ENCODE peak calls at places on chromosomes 12 and 14, in nine cellular contexts. B, L, I, H, E, W, C, Z and Q are unnamed samples.

GRCh38 chr12:71014180-71014785 is 93.7 kb upstream of the PTPRR start:
- DNase-seq in B (peak), I (peak), E (peak), Z (no peak), H (peak), C (no peak), W (no peak), L (no peak), Q (no peak)

GRCh38 chr12:85076688-85077430 is 40.7 kb downstream of the LRRIQ1 start:
- DNase-seq in E (peak), B (peak), Z (no peak), L (no peak), H (peak), I (peak), C (peak), W (peak), Q (no peak)

GRCh38 chr12:11719678-11720099 is 70.2 kb downstream of the ETV6 start:
- DNase-seq in W (no peak), L (no peak), C (peak), B (no peak), E (peak), I (no peak), H (no peak), Z (no peak), Q (peak)

GRCh38 chr14:82642425-82642824 is 1108.8 kb upstream of the SEL1L start:
- DNase-seq in I (no peak), E (no peak), L (no peak), C (no peak), W (peak), B (peak), Z (no peak), H (peak), Q (no peak)

GRCh38 chr12:77685112-77685511 is 145.6 kb upstream of the NAV3 start:
- DNase-seq in C (peak), I (peak), W (peak), L (peak), H (peak), E (peak), Z (no peak), B (peak), Q (no peak)

GRCh38 chr12:22284871-22285270 is 49.6 kb downstream of the ST8SIA1 start:
- DNase-seq in L (no peak), E (no peak), C (no peak), H (no peak), W (no peak), Z (no peak), B (no peak), I (no peak), Q (no peak)

GRCh38 chr14:33943081-33943480 is 7.8 kb downstream of the EGLN3 start:
- DNase-seq in L (no peak), I (peak), H (no peak), W (peak), E (no peak), C (no peak), B (peak), Z (no peak), Q (no peak)

GRCh38 chr14:85532570-85532969 is 2.6 kb downstream of the FLRT2 start:
- DNase-seq in E (no peak), L (no peak), B (no peak), Z (no peak), W (no peak), I (no peak), H (no peak), C (no peak), Q (no peak)

GRCh38 chr14:56099081-56099797 is 19.0 kb upstream of the PELI2 start:
- DNase-seq in W (no peak), C (no peak), L (no peak), E (no peak), Z (no peak), H (no peak), B (no peak), I (no peak), Q (no peak)

GRCh38 chr12:93778306-93778705 is 101.1 kb downstream of the CRADD start:
- DNase-seq in I (no peak), C (no peak), L (no peak), H (peak), W (no peak), B (no peak), E (no peak), Z (no peak), Q (no peak)

GRCh38 chr14:99986416-99986815 is 78.8 kb upstream of the EVL start:
- DNase-seq in C (no peak), I (no peak), W (no peak), E (no peak), H (peak), B (no peak), L (no peak), Z (no peak), Q (no peak)

GRCh38 chr12:7433276-7433822 is 10.6 kb downstream of the CD163L1 start:
- DNase-seq in I (no peak), L (no peak), H (no peak), C (no peak), Z (no peak), E (peak), B (peak), W (no peak), Q (no peak)

GRCh38 chr14:54822685-54823084 is 79.9 kb downstream of the GCH1 start:
- DNase-seq in Z (no peak), B (no peak), H (no peak), E (no peak), L (no peak), W (no peak), I (no peak), C (no peak), Q (no peak)

GRCh38 chr12:51591020-51591901 is at the start of gene SCN8A:
- DNase-seq in E (no peak), W (no peak), B (peak), Z (peak), L (peak), C (no peak), I (peak), H (peak), Q (peak)

GRCh38 chr12:52280796-52281560 is 6.5 kb downstream of the KRT86 start:
- DNase-seq in B (peak), C (no peak), Z (no peak), H (peak), W (no peak), E (peak), L (no peak), I (no peak), Q (no peak)

GRCh38 chr12:49942921-49943662 is 7.4 kb upstream of the AQP2 start:
- DNase-seq in L (no peak), I (no peak), Z (no peak), E (no peak), H (no peak), B (no peak), W (peak), C (no peak), Q (peak)